ENCODE peak calls at places on chromosome 1, in six cellular contexts. A is cardiac fibroblast, W is fibroblast of the aortic adventitia, H is HCT116, O is fibroblast of lung, Q is cardiac muscle cell. G is an unnamed sample.

GRCh38 chr1:75233302-75233929 is 99.2 kb downstream of the LHX8 start:
- DNase-seq in O (peak), H (peak), Q (peak), A (peak), W (peak), G (peak)

GRCh38 chr1:244074559-244075171 is 23.6 kb downstream of the ZBTB18 start:
- DNase-seq in O (no peak), W (no peak), H (no peak), Q (no peak), A (no peak), G (no peak)

GRCh38 chr1:163203561-163203960 is 845 bp upstream of the RGS5 start:
- DNase-seq in W (no peak), H (no peak), Q (no peak), A (no peak), O (peak), G (no peak)

GRCh38 chr1:57831624-57832023 is 407.8 kb upstream of the DAB1 start:
- DNase-seq in O (peak), H (no peak), W (peak), Q (no peak), A (peak), G (peak)

GRCh38 chr1:51281807-51282206 is 45.7 kb downstream of the RNF11 start:
- DNase-seq in A (peak), Q (peak), W (no peak), H (no peak), O (no peak), G (no peak)

GRCh38 chr1:221437924-221438323 is 304.0 kb downstream of the DUSP10 start:
- DNase-seq in Q (no peak), A (peak), O (peak), W (peak), H (peak), G (peak)

GRCh38 chr1:181038399-181038873 is 4.7 kb downstream of the MR1 start:
- DNase-seq in A (peak), W (peak), H (peak), O (peak), Q (peak), G (peak)

GRCh38 chr1:25100151-25100841 is 132.0 kb downstream of the SYF2 start:
- DNase-seq in A (no peak), W (no peak), O (no peak), H (no peak), Q (no peak), G (no peak)

GRCh38 chr1:198449281-198449680 is 91.2 kb downstream of the ATP6V1G3 start:
- DNase-seq in Q (no peak), W (no peak), A (no peak), H (no peak), O (peak), G (no peak)

GRCh38 chr1:59178803-59179202 is 118.1 kb upstream of the FGGY start:
- DNase-seq in Q (no peak), W (no peak), A (no peak), H (no peak), O (no peak), G (no peak)

GRCh38 chr1:213014642-213015041 is 1.0 kb downstream of the ANGEL2 start:
- DNase-seq in A (peak), Q (peak), W (peak), O (peak), H (no peak), G (peak)

GRCh38 chr1:189899686-189900495 is 577.8 kb downstream of the BRINP3 start:
- DNase-seq in O (no peak), H (no peak), A (no peak), Q (no peak), W (no peak), G (no peak)

GRCh38 chr1:161069731-161070270 is at the start of gene ARHGAP30:
- DNase-seq in O (no peak), W (no peak), H (no peak), Q (no peak), A (no peak), G (no peak)

GRCh38 chr1:222909586-222909985 is 94.7 kb downstream of the DISP1 start:
- DNase-seq in A (peak), O (peak), Q (no peak), H (no peak), W (peak), G (no peak)

GRCh38 chr1:41537788-41538351 is 53.4 kb upstream of the EDN2 start:
- DNase-seq in Q (peak), O (peak), H (no peak), A (peak), W (peak), G (peak)

GRCh38 chr1:67460648-67461500 is 30.7 kb upstream of the SERBP1 start:
- DNase-seq in O (no peak), H (no peak), W (peak), A (peak), Q (peak), G (no peak)

GRCh38 chr1:54557956-54558355 is 9.9 kb downstream of the ACOT11 start:
- DNase-seq in Q (no peak), A (no peak), O (no peak), H (no peak), W (no peak), G (no peak)

GRCh38 chr1:118884946-118885345 is 103.2 kb downstream of the TBX15 start:
- DNase-seq in W (no peak), Q (no peak), H (no peak), A (no peak), O (no peak), G (no peak)

GRCh38 chr1:62953643-62954042 is 169.7 kb downstream of the ATG4C start:
- DNase-seq in H (no peak), W (no peak), A (no peak), Q (no peak), O (no peak), G (no peak)

GRCh38 chr1:43541721-43542401 is 11.2 kb downstream of the PTPRF start:
- DNase-seq in W (peak), Q (no peak), A (peak), H (no peak), O (no peak), G (no peak)

GRCh38 chr1:26164036-26164927 is 4.5 kb downstream of the C1orf232 start:
- DNase-seq in A (peak), W (no peak), Q (peak), H (no peak), O (no peak), G (no peak)

GRCh38 chr1:75502776-75503175 is 108.1 kb downstream of the SLC44A5 start:
- DNase-seq in O (peak), Q (no peak), W (peak), A (peak), H (no peak), G (peak)

GRCh38 chr1:229336345-229336744 is 6.5 kb downstream of the CCSAP start:
- DNase-seq in H (no peak), A (no peak), Q (no peak), O (no peak), W (no peak), G (no peak)

GRCh38 chr1:5554111-5554510 is 438.1 kb downstream of the NPHP4 start:
- DNase-seq in A (no peak), Q (no peak), H (no peak), W (no peak), O (no peak), G (no peak)

GRCh38 chr1:65650682-65651081 is 142.0 kb upstream of the PDE4B start:
- DNase-seq in W (no peak), A (no peak), H (no peak), Q (no peak), O (no peak), G (no peak)

GRCh38 chr1:197150336-197151005 is 4.0 kb upstream of the ASPM start:
- DNase-seq in A (no peak), W (no peak), Q (no peak), H (no peak), O (no peak), G (no peak)

GRCh38 chr1:248065604-248066003 is 19.0 kb downstream of the OR2L3 start:
- DNase-seq in Q (no peak), A (no peak), H (no peak), W (no peak), O (no peak), G (no peak)

GRCh38 chr1:68938051-68938450 is 441.2 kb upstream of the DEPDC1 start:
- DNase-seq in H (no peak), A (no peak), O (no peak), W (no peak), Q (no peak), G (no peak)

GRCh38 chr1:225772323-225772768 is 5.3 kb upstream of the SRP9 start:
- DNase-seq in A (peak), O (peak), Q (peak), W (peak), H (peak), G (peak)

GRCh38 chr1:225768662-225769426 is 8.8 kb upstream of the SRP9 start:
- DNase-seq in A (no peak), O (no peak), Q (no peak), W (no peak), H (no peak), G (no peak)

GRCh38 chr1:225769687-225770086 is 7.9 kb upstream of the SRP9 start:
- DNase-seq in H (no peak), A (no peak), Q (no peak), W (no peak), O (no peak), G (no peak)

GRCh38 chr1:225771661-225772322 is 5.8 kb upstream of the SRP9 start:
- DNase-seq in Q (no peak), A (no peak), W (no peak), H (no peak), O (no peak), G (no peak)

DNA sequence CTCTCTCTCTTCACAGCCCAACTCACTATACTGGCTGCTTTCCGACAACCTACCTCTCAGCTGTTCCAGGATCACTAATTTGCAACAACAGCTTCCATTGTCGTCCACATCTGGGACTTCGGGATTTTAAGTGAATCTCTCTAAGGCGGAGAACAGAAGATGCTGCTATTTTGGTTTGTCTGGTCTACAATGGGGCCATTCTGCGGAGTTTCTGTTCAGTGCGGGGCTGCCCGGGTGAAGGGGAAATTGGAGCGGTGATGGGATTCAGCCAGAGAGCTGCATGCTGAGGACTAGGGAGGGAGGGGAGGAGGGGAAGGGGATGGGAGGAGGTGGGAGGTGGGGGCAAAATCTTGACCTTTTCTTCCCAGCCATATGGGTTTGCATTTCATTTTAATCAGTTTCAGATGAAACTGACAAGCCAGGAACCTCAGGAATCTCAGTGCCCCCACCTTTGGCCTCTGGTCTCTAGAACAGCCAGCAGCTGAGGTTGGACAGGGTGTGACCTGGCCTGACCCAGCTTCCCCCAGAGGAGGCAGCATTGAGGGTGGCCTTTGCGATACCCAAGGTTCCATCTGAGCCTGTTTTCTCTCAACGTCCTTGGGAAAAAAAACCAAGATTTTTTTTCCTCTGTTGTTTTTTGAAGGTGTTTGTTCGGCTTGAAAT is 6.9 kb upstream of the SRP9 start:
- DNase-seq in O (no peak), H (no peak), A (no peak), W (no peak), Q (peak), G (no peak)
- H3K4me3 ChIP-seq in O (no peak), H (no peak), A (no peak), W (no peak), Q (no peak), G (no peak)

GRCh38 chr1:12371053-12371452 is 141.2 kb downstream of the VPS13D start:
- DNase-seq in O (no peak), Q (no peak), A (no peak), H (no peak), W (no peak), G (no peak)

GRCh38 chr1:12370241-12370980 is 140.6 kb downstream of the VPS13D start:
- DNase-seq in W (no peak), O (no peak), Q (no peak), A (no peak), H (no peak), G (no peak)

GRCh38 chr1:12372180-12372579 is 142.3 kb downstream of the VPS13D start:
- DNase-seq in O (no peak), W (no peak), Q (no peak), H (no peak), A (no peak), G (no peak)

GRCh38 chr1:12368646-12369045 is 138.8 kb downstream of the VPS13D start:
- DNase-seq in O (no peak), H (no peak), W (no peak), Q (no peak), A (no peak), G (no peak)

DNA sequence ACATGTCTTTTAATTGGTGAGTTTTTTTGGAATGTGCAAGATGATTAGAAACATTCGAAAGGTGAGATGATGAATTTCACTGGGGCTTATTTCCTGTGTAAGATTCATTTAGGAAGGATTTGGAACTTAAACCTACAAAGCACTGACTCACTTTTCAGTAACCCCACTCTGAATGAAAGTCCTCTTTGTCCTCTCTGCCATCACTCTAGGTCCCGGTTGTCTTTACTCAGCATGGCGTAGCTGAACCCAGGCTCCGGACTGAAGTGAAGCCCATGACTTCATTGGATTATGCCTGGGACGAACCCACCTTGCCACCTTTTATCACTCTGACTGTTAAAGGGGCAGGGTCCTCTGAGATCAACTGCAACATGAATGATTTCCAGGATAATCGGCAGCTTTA is 139.4 kb downstream of the VPS13D start:
- DNase-seq in W (no peak), Q (no peak), O (peak), A (no peak), H (no peak), G (no peak)
- TF ChIP-seq CTCF in W (no peak), Q (no peak), O (no peak), A (no peak), H (no peak), G (no peak)

GRCh38 chr1:147771216-147772125 is 11.1 kb upstream of the GJA5 start:
- DNase-seq in H (no peak), O (no peak), Q (no peak), A (peak), W (peak), G (no peak)

GRCh38 chr1:147773215-147773715 is 12.9 kb upstream of the GJA5 start:
- DNase-seq in A (no peak), W (no peak), Q (no peak), O (no peak), H (no peak), G (no peak)

GRCh38 chr1:147769107-147769506 is 8.7 kb upstream of the GJA5 start:
- DNase-seq in Q (no peak), O (no peak), W (peak), A (peak), H (no peak), G (no peak)

GRCh38 chr1:147768582-147768981 is 8.2 kb upstream of the GJA5 start:
- DNase-seq in O (no peak), H (no peak), A (no peak), W (no peak), Q (no peak), G (no peak)

GRCh38 chr1:147772540-147772939 is 12.1 kb upstream of the GJA5 start:
- DNase-seq in O (no peak), H (no peak), W (no peak), A (no peak), Q (no peak), G (no peak)
- H3K4me3 ChIP-seq in O (no peak), H (no peak), W (no peak), A (no peak), Q (no peak), G (no peak)

DNA sequence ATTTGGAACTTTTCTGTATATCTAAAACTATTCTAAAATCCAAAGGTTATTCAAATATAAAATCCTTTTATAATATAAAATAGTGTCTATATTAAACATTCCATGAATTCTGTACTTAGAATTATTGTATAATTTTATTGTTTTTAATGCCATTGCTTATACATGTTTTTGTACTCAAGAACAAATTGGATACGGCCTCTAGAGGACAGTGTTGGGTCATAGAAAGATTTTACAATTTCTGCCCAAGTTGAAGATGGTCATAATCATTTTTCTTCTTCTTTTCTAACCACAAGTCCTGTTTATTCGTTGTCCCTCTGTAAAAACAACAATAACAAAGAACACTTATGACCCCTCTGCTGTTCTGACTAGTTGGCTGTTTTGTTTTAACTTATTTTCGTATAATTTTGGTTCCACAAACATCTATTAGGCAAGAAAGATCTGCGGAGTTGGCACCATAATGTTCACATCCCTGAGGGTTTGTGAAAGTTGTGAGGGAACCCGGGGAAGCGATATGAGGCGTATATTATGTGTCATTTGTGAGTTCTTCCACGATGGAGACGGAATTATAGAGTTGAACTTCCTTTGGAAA is 75.7 kb upstream of the KIF26B start:
- DNase-seq in H (peak), O (peak), Q (peak), W (peak), A (peak), G (peak)
- TF ChIP-seq CTCF in H (peak), O (peak), Q (peak), W (peak), A (peak), G (peak)

GRCh38 chr1:52550447-52550846 is 2.4 kb downstream of the TUT4 start:
- DNase-seq in O (no peak), A (no peak), Q (no peak), W (no peak), H (no peak), G (no peak)
- H3K4me3 ChIP-seq in O (no peak), A (no peak), Q (no peak), W (no peak), H (no peak), G (no peak)

GRCh38 chr1:12052997-12053686 is 10.0 kb upstream of the TNFRSF8 start:
- DNase-seq in Q (no peak), O (no peak), W (peak), H (no peak), A (no peak), G (no peak)
- TF ChIP-seq CTCF in Q (no peak), O (no peak), W (peak), H (no peak), A (no peak), G (no peak)

GRCh38 chr1:38420666-38421065 is 374.1 kb upstream of the POU3F1 start:
- DNase-seq in Q (no peak), A (no peak), O (no peak), W (no peak), H (no peak), G (no peak)
- H3K4me3 ChIP-seq in Q (no peak), A (no peak), O (no peak), W (no peak), H (no peak), G (no peak)

GRCh38 chr1:231776006-231776707 is 149.6 kb downstream of the DISC1 start:
- DNase-seq in A (peak), W (peak), O (peak), Q (no peak), H (no peak), G (peak)
- TF ChIP-seq CTCF in A (no peak), W (no peak), O (no peak), Q (no peak), H (no peak), G (no peak)